ENCODE peak calls at places on chromosome 16, in seven cellular contexts. One of them, this sample, is unnamed.

GRCh38 chr16:66845791-66846221 is 1.6 kb downstream of the CA7 start:
- DNase-seq in Peyer's patch: peak
- DNase-seq in heart right ventricle: no peak
- DNase-seq in GM10248: no peak
- DNase-seq in PC-9: peak
- DNase-seq in tibial nerve: no peak
- DNase-seq in WTC11: no peak
- DNase-seq in this sample: no peak

GRCh38 chr16:81946206-81946605 is 65.1 kb downstream of the SDR42E1 start:
- DNase-seq in Peyer's patch: no peak
- DNase-seq in heart right ventricle: no peak
- DNase-seq in GM10248: no peak
- DNase-seq in PC-9: no peak
- DNase-seq in tibial nerve: no peak
- DNase-seq in WTC11: no peak
- DNase-seq in this sample: peak

GRCh38 chr16:19701091-19701490 is 16.9 kb downstream of the KNOP1 start:
- DNase-seq in Peyer's patch: no peak
- DNase-seq in heart right ventricle: no peak
- DNase-seq in GM10248: no peak
- DNase-seq in PC-9: no peak
- DNase-seq in tibial nerve: no peak
- DNase-seq in WTC11: no peak
- DNase-seq in this sample: no peak

GRCh38 chr16:64545769-64546168 is 576.1 kb downstream of the CDH11 start:
- DNase-seq in Peyer's patch: no peak
- DNase-seq in heart right ventricle: no peak
- DNase-seq in GM10248: no peak
- DNase-seq in PC-9: no peak
- DNase-seq in tibial nerve: no peak
- DNase-seq in WTC11: no peak
- DNase-seq in this sample: no peak

GRCh38 chr16:89113152-89113547 is 19.5 kb downstream of the ACSF3 start:
- DNase-seq in Peyer's patch: no peak
- DNase-seq in heart right ventricle: no peak
- DNase-seq in GM10248: no peak
- DNase-seq in PC-9: no peak
- DNase-seq in tibial nerve: no peak
- DNase-seq in WTC11: no peak
- DNase-seq in this sample: no peak

GRCh38 chr16:51153275-51153991 is 2.4 kb upstream of the SALL1 start:
- DNase-seq in Peyer's patch: no peak
- DNase-seq in heart right ventricle: no peak
- DNase-seq in GM10248: no peak
- DNase-seq in PC-9: no peak
- DNase-seq in tibial nerve: no peak
- DNase-seq in WTC11: peak
- DNase-seq in this sample: no peak

GRCh38 chr16:84356591-84357116 is 11.7 kb upstream of the ATP2C2 start:
- DNase-seq in Peyer's patch: no peak
- DNase-seq in heart right ventricle: no peak
- DNase-seq in GM10248: no peak
- DNase-seq in PC-9: peak
- DNase-seq in tibial nerve: peak
- DNase-seq in WTC11: no peak
- DNase-seq in this sample: no peak

GRCh38 chr16:4612977-4613635 is 1.6 kb downstream of the UBALD1 start:
- DNase-seq in Peyer's patch: no peak
- DNase-seq in heart right ventricle: no peak
- DNase-seq in GM10248: no peak
- DNase-seq in PC-9: peak
- DNase-seq in tibial nerve: no peak
- DNase-seq in WTC11: no peak
- DNase-seq in this sample: no peak

GRCh38 chr16:23803591-23804123 is 32.1 kb upstream of the PRKCB start:
- DNase-seq in Peyer's patch: peak
- DNase-seq in heart right ventricle: peak
- DNase-seq in GM10248: peak
- DNase-seq in PC-9: peak
- DNase-seq in tibial nerve: no peak
- DNase-seq in WTC11: peak
- DNase-seq in this sample: peak

GRCh38 chr16:88646345-88647034 is 4.4 kb downstream of the CYBA start:
- DNase-seq in Peyer's patch: no peak
- DNase-seq in heart right ventricle: no peak
- DNase-seq in GM10248: no peak
- DNase-seq in PC-9: no peak
- DNase-seq in tibial nerve: no peak
- DNase-seq in WTC11: peak
- DNase-seq in this sample: no peak

GRCh38 chr16:69563605-69564580 is 1.9 kb upstream of the NFAT5 start:
- DNase-seq in Peyer's patch: no peak
- DNase-seq in heart right ventricle: no peak
- DNase-seq in GM10248: peak
- DNase-seq in PC-9: peak
- DNase-seq in tibial nerve: no peak
- DNase-seq in WTC11: no peak
- DNase-seq in this sample: peak

GRCh38 chr16:27498916-27499658 is 50.6 kb downstream of the GTF3C1 start:
- DNase-seq in Peyer's patch: no peak
- DNase-seq in heart right ventricle: no peak
- DNase-seq in GM10248: no peak
- DNase-seq in PC-9: no peak
- DNase-seq in tibial nerve: no peak
- DNase-seq in WTC11: no peak
- DNase-seq in this sample: no peak

GRCh38 chr16:27498020-27498419 is 51.7 kb downstream of the GTF3C1 start:
- DNase-seq in Peyer's patch: no peak
- DNase-seq in heart right ventricle: no peak
- DNase-seq in GM10248: no peak
- DNase-seq in PC-9: no peak
- DNase-seq in tibial nerve: no peak
- DNase-seq in WTC11: no peak
- DNase-seq in this sample: no peak

GRCh38 chr16:27500801-27501200 is 48.9 kb downstream of the GTF3C1 start:
- DNase-seq in Peyer's patch: no peak
- DNase-seq in heart right ventricle: no peak
- DNase-seq in GM10248: no peak
- DNase-seq in PC-9: no peak
- DNase-seq in tibial nerve: no peak
- DNase-seq in WTC11: no peak
- DNase-seq in this sample: no peak

GRCh38 chr16:27498426-27498825 is 51.3 kb downstream of the GTF3C1 start:
- DNase-seq in Peyer's patch: no peak
- DNase-seq in heart right ventricle: no peak
- DNase-seq in GM10248: no peak
- DNase-seq in PC-9: no peak
- DNase-seq in tibial nerve: no peak
- DNase-seq in WTC11: no peak
- DNase-seq in this sample: no peak

GRCh38 chr16:27499659-27500055 is 50.1 kb downstream of the GTF3C1 start:
- DNase-seq in Peyer's patch: no peak
- DNase-seq in heart right ventricle: peak
- DNase-seq in GM10248: no peak
- DNase-seq in PC-9: no peak
- DNase-seq in tibial nerve: no peak
- DNase-seq in WTC11: no peak
- DNase-seq in this sample: no peak
- TF ChIP-seq CTCF in Peyer's patch: no peak
- TF ChIP-seq CTCF in heart right ventricle: no peak
- TF ChIP-seq CTCF in GM10248: no peak
- TF ChIP-seq CTCF in PC-9: no peak
- TF ChIP-seq CTCF in tibial nerve: no peak
- TF ChIP-seq CTCF in WTC11: no peak
- TF ChIP-seq CTCF in this sample: no peak

GRCh38 chr16:50068550-50068949 is 2.8 kb downstream of the HEATR3 start:
- DNase-seq in Peyer's patch: no peak
- DNase-seq in heart right ventricle: no peak
- DNase-seq in GM10248: no peak
- DNase-seq in PC-9: no peak
- DNase-seq in tibial nerve: no peak
- DNase-seq in WTC11: no peak
- DNase-seq in this sample: peak

GRCh38 chr16:50065624-50066481 is at the start of gene HEATR3:
- DNase-seq in Peyer's patch: peak
- DNase-seq in heart right ventricle: peak
- DNase-seq in GM10248: peak
- DNase-seq in PC-9: peak
- DNase-seq in tibial nerve: peak
- DNase-seq in WTC11: peak
- DNase-seq in this sample: peak

GRCh38 chr16:50065241-50065623 is 538 bp upstream of the HEATR3 start:
- DNase-seq in Peyer's patch: no peak
- DNase-seq in heart right ventricle: no peak
- DNase-seq in GM10248: no peak
- DNase-seq in PC-9: no peak
- DNase-seq in tibial nerve: no peak
- DNase-seq in WTC11: no peak
- DNase-seq in this sample: no peak

GRCh38 chr16:50067290-50067853 is 1.6 kb downstream of the HEATR3 start:
- DNase-seq in Peyer's patch: no peak
- DNase-seq in heart right ventricle: peak
- DNase-seq in GM10248: peak
- DNase-seq in PC-9: peak
- DNase-seq in tibial nerve: no peak
- DNase-seq in WTC11: no peak
- DNase-seq in this sample: peak

GRCh38 chr16:50066482-50067289 is 916 bp downstream of the HEATR3 start:
- DNase-seq in Peyer's patch: no peak
- DNase-seq in heart right ventricle: no peak
- DNase-seq in GM10248: no peak
- DNase-seq in PC-9: no peak
- DNase-seq in tibial nerve: no peak
- DNase-seq in WTC11: no peak
- DNase-seq in this sample: no peak
- TF ChIP-seq CTCF in Peyer's patch: peak
- TF ChIP-seq CTCF in heart right ventricle: no peak
- TF ChIP-seq CTCF in GM10248: no peak
- TF ChIP-seq CTCF in PC-9: no peak
- TF ChIP-seq CTCF in tibial nerve: peak
- TF ChIP-seq CTCF in WTC11: no peak
- TF ChIP-seq CTCF in this sample: no peak

GRCh38 chr16:47978491-47979490 is 177.0 kb downstream of the ABCC12 start:
- DNase-seq in Peyer's patch: no peak
- DNase-seq in heart right ventricle: no peak
- DNase-seq in GM10248: no peak
- DNase-seq in PC-9: no peak
- DNase-seq in tibial nerve: no peak
- DNase-seq in WTC11: no peak
- DNase-seq in this sample: no peak
- TF ChIP-seq CTCF in Peyer's patch: no peak
- TF ChIP-seq CTCF in heart right ventricle: no peak
- TF ChIP-seq CTCF in GM10248: no peak
- TF ChIP-seq CTCF in PC-9: no peak
- TF ChIP-seq CTCF in tibial nerve: no peak
- TF ChIP-seq CTCF in WTC11: no peak
- TF ChIP-seq CTCF in this sample: no peak

DNA sequence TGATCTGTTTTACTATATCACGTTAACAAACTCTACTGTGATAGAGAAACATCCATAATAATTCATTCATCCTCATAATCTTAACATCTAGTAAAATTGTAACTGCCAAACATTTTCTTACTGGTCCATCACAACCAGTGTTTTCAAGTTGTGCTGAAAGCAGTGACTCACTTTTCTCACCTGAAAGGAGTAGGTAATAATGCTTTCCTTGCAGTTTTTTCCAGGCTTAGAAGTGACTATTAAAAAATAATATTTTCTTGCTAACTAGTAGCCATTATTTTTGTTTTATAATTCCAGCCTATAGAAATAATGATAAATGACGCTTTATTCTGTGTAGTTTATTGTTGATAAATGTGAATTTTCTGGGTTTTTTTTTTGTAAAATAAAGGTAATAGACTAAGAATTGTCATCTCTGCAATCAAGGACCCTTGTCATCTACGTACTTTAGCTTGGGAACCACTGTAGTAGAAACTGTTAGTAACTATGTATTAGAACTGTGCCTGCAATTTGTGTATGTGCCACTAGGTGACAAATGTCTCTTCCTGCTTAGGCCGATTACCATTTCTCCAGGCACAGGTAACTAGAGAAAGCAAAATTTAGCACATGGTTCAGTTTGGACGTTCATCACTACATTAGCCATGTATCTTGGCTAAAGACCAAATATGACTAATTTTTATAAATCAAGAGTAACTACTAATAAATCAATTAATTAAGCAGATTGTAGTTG is 409.4 kb upstream of the ERCC4 start:
- DNase-seq in Peyer's patch: no peak
- DNase-seq in heart right ventricle: no peak
- DNase-seq in GM10248: no peak
- DNase-seq in PC-9: no peak
- DNase-seq in tibial nerve: no peak
- DNase-seq in WTC11: no peak
- DNase-seq in this sample: no peak
- TF ChIP-seq CTCF in Peyer's patch: no peak
- TF ChIP-seq CTCF in heart right ventricle: no peak
- TF ChIP-seq CTCF in GM10248: no peak
- TF ChIP-seq CTCF in PC-9: peak
- TF ChIP-seq CTCF in tibial nerve: no peak
- TF ChIP-seq CTCF in WTC11: peak
- TF ChIP-seq CTCF in this sample: peak

DNA sequence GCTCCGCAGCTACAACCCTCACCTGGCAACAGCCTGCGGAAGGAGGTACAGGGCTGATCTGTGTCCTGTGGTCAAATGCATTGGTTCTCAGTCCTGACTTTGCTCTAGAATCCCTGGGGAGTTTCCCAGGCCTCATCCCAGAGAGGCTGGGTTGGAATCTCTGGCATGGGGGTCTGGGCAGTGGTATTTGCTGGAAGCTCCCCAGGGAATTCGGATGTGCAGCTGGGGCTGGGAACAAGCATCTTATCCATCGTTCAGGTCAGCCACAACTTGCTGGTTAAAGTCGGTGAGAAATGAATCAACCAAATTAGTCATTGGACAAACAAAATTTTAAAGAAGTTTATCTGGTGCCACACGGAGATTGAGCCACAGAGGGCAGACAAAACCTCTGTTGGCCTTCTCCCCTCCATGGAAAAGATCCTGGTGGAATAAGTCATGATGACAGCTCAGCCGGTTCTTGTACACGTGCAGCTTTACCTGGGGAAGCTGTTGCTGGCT is 231.2 kb downstream of the FOXL1 start:
- DNase-seq in Peyer's patch: no peak
- DNase-seq in heart right ventricle: no peak
- DNase-seq in GM10248: no peak
- DNase-seq in PC-9: no peak
- DNase-seq in tibial nerve: no peak
- DNase-seq in WTC11: no peak
- DNase-seq in this sample: peak
- TF ChIP-seq CTCF in Peyer's patch: no peak
- TF ChIP-seq CTCF in heart right ventricle: no peak
- TF ChIP-seq CTCF in GM10248: no peak
- TF ChIP-seq CTCF in PC-9: no peak
- TF ChIP-seq CTCF in tibial nerve: no peak
- TF ChIP-seq CTCF in WTC11: no peak
- TF ChIP-seq CTCF in this sample: peak

GRCh38 chr16:14346278-14347142 is 275.4 kb downstream of the MRTFB start:
- DNase-seq in Peyer's patch: no peak
- DNase-seq in heart right ventricle: no peak
- DNase-seq in GM10248: no peak
- DNase-seq in PC-9: no peak
- DNase-seq in tibial nerve: no peak
- DNase-seq in WTC11: no peak
- DNase-seq in this sample: no peak
- TF ChIP-seq CTCF in Peyer's patch: no peak
- TF ChIP-seq CTCF in heart right ventricle: no peak
- TF ChIP-seq CTCF in GM10248: no peak
- TF ChIP-seq CTCF in PC-9: no peak
- TF ChIP-seq CTCF in tibial nerve: no peak
- TF ChIP-seq CTCF in WTC11: no peak
- TF ChIP-seq CTCF in this sample: no peak